ENCODE peak calls at places on chromosomes 4 and X, in eight cellular contexts. B is trophoblast cell; J is transverse colon; T is left lung; R is stimulated activated CD8-positive, alpha-beta memory T cell treated with anti-CD3 and anti-CD28 coated beads, Interleukin-4, amount 100 ng/mL, for 48 hours; H is fibroblast of pulmonary artery; Q is activated T-cell treated with anti-CD3 and anti-CD28 coated beads for 1 hour; U is NCI-H345. S is an unnamed sample.

GRCh38 chrX:71216446-71216845 is 6.6 kb upstream of the GJB1 start:
- DNase-seq in B (no peak), J (peak; percentile 17), T (no peak), R (no peak), H (peak; percentile 4), Q (no peak), U (peak; percentile 88), S (no peak)

GRCh38 chr4:30718889-30719252 is 1.3 kb upstream of the PCDH7 start:
- DNase-seq in B (no peak), J (no peak), T (no peak), R (no peak), H (peak; percentile 42), Q (no peak), U (peak; percentile 33), S (no peak)

GRCh38 chrX:17065100-17065499 is 118.6 kb downstream of the REPS2 start:
- DNase-seq in B (no peak), J (no peak), T (no peak), R (no peak), H (no peak), Q (no peak), U (no peak), S (no peak)

GRCh38 chr4:9964884-9965283 is 56.4 kb downstream of the SLC2A9 start:
- DNase-seq in B (no peak), J (no peak), T (no peak), R (no peak), H (peak; percentile 11), Q (no peak), U (peak; percentile 16), S (no peak)

GRCh38 chr4:119564106-119564505 is 64.5 kb downstream of the PDE5A start:
- DNase-seq in B (no peak), J (no peak), T (no peak), R (no peak), H (no peak), Q (no peak), U (no peak), S (no peak)

GRCh38 chrX:13372203-13372980 is 52.5 kb upstream of the ATXN3L start:
- DNase-seq in B (no peak), J (no peak), T (no peak), R (no peak), H (no peak), Q (no peak), U (no peak), S (no peak)

GRCh38 chrX:135480076-135480475 is 40.4 kb upstream of the INTS6L start:
- DNase-seq in B (no peak), J (no peak), T (no peak), R (no peak), H (no peak), Q (no peak), U (no peak), S (no peak)

GRCh38 chr4:92455956-92456355 is 152.2 kb downstream of the GRID2 start:
- DNase-seq in B (no peak), J (no peak), T (no peak), R (no peak), H (peak; percentile 4), Q (no peak), U (no peak), S (no peak)

GRCh38 chr4:118264096-118264495 is 88.7 kb downstream of the PRSS12 start:
- DNase-seq in B (no peak), J (no peak), T (no peak), R (no peak), H (no peak), Q (no peak), U (no peak), S (no peak)

GRCh38 chrX:317424-318067 is 1.1 kb downstream of the GTPBP6 start:
- DNase-seq in B (no peak), J (no peak), T (no peak), R (peak; percentile 98), H (no peak), Q (no peak), U (no peak), S (no peak)

GRCh38 chr4:61540944-61541343 is 340.8 kb downstream of the ADGRL3 start:
- DNase-seq in B (no peak), J (peak; percentile 80), T (no peak), R (no peak), H (no peak), Q (no peak), U (peak; percentile 14), S (no peak)

GRCh38 chr4:2411786-2412510 is 6.5 kb downstream of the ZFYVE28 start:
- DNase-seq in B (no peak), J (no peak), T (no peak), R (peak; percentile 66), H (no peak), Q (no peak), U (no peak), S (no peak)

GRCh38 chrX:47156611-47157520 is 11.8 kb downstream of the RBM10 start:
- DNase-seq in B (no peak), J (no peak), T (no peak), R (no peak), H (no peak), Q (no peak), U (no peak), S (no peak)

GRCh38 chr4:2962099-2962455 is 1.1 kb downstream of the NOP14 start:
- DNase-seq in B (no peak), J (no peak), T (no peak), R (peak; percentile 85), H (no peak), Q (no peak), U (no peak), S (no peak)

GRCh38 chr4:108049406-108049805 is 59.7 kb downstream of the HADH start:
- DNase-seq in B (no peak), J (no peak), T (no peak), R (no peak), H (no peak), Q (no peak), U (no peak), S (peak; percentile 25)

GRCh38 chr4:125003840-125004239 is 291.3 kb upstream of the ANKRD50 start:
- DNase-seq in B (no peak), J (no peak), T (no peak), R (no peak), H (no peak), Q (no peak), U (no peak), S (no peak)

GRCh38 chrX:83771664-83772063 is 89.3 kb upstream of the CYLC1 start:
- DNase-seq in B (no peak), J (no peak), T (no peak), R (no peak), H (no peak), Q (no peak), U (no peak), S (no peak)

GRCh38 chr4:47075241-47075640 is 43.9 kb downstream of the GABRB1 start:
- DNase-seq in B (no peak), J (no peak), T (no peak), R (no peak), H (peak; percentile 22), Q (no peak), U (no peak), S (no peak)